ENCODE peak calls at places on chromosomes 12 and 14, in nine cellular contexts. One of them, this sample, is unnamed.

GRCh38 chr12:31507966-31508365 is 83.0 kb downstream of the DENND5B start:
- DNase-seq in astrocyte: peak; percentile 55
- DNase-seq in heart right ventricle: no peak
- DNase-seq in CD8-positive, alpha-beta T cell: no peak
- DNase-seq in mesothelial cell of epicardium: no peak
- DNase-seq in MM.1S: no peak
- DNase-seq in lower leg skin: no peak
- DNase-seq in IMR-90: peak; percentile 70
- DNase-seq in fibroblast of mammary gland: peak; percentile 74
- DNase-seq in this sample: no peak

GRCh38 chr14:105773584-105773983 is 247.2 kb downstream of the TMEM121 start:
- DNase-seq in astrocyte: no peak
- DNase-seq in heart right ventricle: no peak
- DNase-seq in CD8-positive, alpha-beta T cell: no peak
- DNase-seq in mesothelial cell of epicardium: no peak
- DNase-seq in MM.1S: no peak
- DNase-seq in lower leg skin: no peak
- DNase-seq in IMR-90: no peak
- DNase-seq in fibroblast of mammary gland: no peak
- DNase-seq in this sample: no peak

GRCh38 chr14:105241641-105242040 is 6.7 kb upstream of the BTBD6 start:
- DNase-seq in astrocyte: no peak
- DNase-seq in heart right ventricle: no peak
- DNase-seq in CD8-positive, alpha-beta T cell: no peak
- DNase-seq in mesothelial cell of epicardium: no peak
- DNase-seq in MM.1S: no peak
- DNase-seq in lower leg skin: no peak
- DNase-seq in IMR-90: no peak
- DNase-seq in fibroblast of mammary gland: no peak
- DNase-seq in this sample: no peak

GRCh38 chr12:83434600-83434999 is 747.9 kb downstream of the TMTC2 start:
- DNase-seq in astrocyte: no peak
- DNase-seq in heart right ventricle: no peak
- DNase-seq in CD8-positive, alpha-beta T cell: no peak
- DNase-seq in mesothelial cell of epicardium: no peak
- DNase-seq in MM.1S: no peak
- DNase-seq in lower leg skin: no peak
- DNase-seq in IMR-90: no peak
- DNase-seq in fibroblast of mammary gland: no peak
- DNase-seq in this sample: no peak

GRCh38 chr14:95452176-95452889 is 64.1 kb downstream of the SYNE3 start:
- DNase-seq in astrocyte: no peak
- DNase-seq in heart right ventricle: no peak
- DNase-seq in CD8-positive, alpha-beta T cell: no peak
- DNase-seq in mesothelial cell of epicardium: no peak
- DNase-seq in MM.1S: peak; percentile 15
- DNase-seq in lower leg skin: no peak
- DNase-seq in IMR-90: no peak
- DNase-seq in fibroblast of mammary gland: no peak
- DNase-seq in this sample: no peak

GRCh38 chr14:32513571-32514009 is 184.5 kb downstream of the AKAP6 start:
- DNase-seq in astrocyte: no peak
- DNase-seq in heart right ventricle: no peak
- DNase-seq in CD8-positive, alpha-beta T cell: no peak
- DNase-seq in mesothelial cell of epicardium: no peak
- DNase-seq in MM.1S: peak; percentile 7
- DNase-seq in lower leg skin: no peak
- DNase-seq in IMR-90: peak; percentile 15
- DNase-seq in fibroblast of mammary gland: peak; percentile 21
- DNase-seq in this sample: no peak

GRCh38 chr14:80350707-80351106 is 139.4 kb upstream of the DIO2 start:
- DNase-seq in astrocyte: no peak
- DNase-seq in heart right ventricle: no peak
- DNase-seq in CD8-positive, alpha-beta T cell: no peak
- DNase-seq in mesothelial cell of epicardium: no peak
- DNase-seq in MM.1S: no peak
- DNase-seq in lower leg skin: no peak
- DNase-seq in IMR-90: peak; percentile 52
- DNase-seq in fibroblast of mammary gland: peak; percentile 23
- DNase-seq in this sample: no peak

GRCh38 chr14:69887740-69888657 is 8.8 kb downstream of the SMOC1 start:
- DNase-seq in astrocyte: peak; percentile 16
- DNase-seq in heart right ventricle: no peak
- DNase-seq in CD8-positive, alpha-beta T cell: no peak
- DNase-seq in mesothelial cell of epicardium: no peak
- DNase-seq in MM.1S: no peak
- DNase-seq in lower leg skin: no peak
- DNase-seq in IMR-90: peak; percentile 71
- DNase-seq in fibroblast of mammary gland: peak; percentile 89
- DNase-seq in this sample: no peak

GRCh38 chr12:78562358-78563205 is 302.0 kb upstream of the SYT1 start:
- DNase-seq in astrocyte: no peak
- DNase-seq in heart right ventricle: no peak
- DNase-seq in CD8-positive, alpha-beta T cell: no peak
- DNase-seq in mesothelial cell of epicardium: no peak
- DNase-seq in MM.1S: peak; percentile 30
- DNase-seq in lower leg skin: no peak
- DNase-seq in IMR-90: peak; percentile 2
- DNase-seq in fibroblast of mammary gland: peak; percentile 53
- DNase-seq in this sample: no peak

GRCh38 chr14:98174031-98174430 is 1098.0 kb downstream of the BCL11B start:
- DNase-seq in astrocyte: no peak
- DNase-seq in heart right ventricle: no peak
- DNase-seq in CD8-positive, alpha-beta T cell: no peak
- DNase-seq in mesothelial cell of epicardium: no peak
- DNase-seq in MM.1S: peak; percentile 41
- DNase-seq in lower leg skin: no peak
- DNase-seq in IMR-90: no peak
- DNase-seq in fibroblast of mammary gland: no peak
- DNase-seq in this sample: no peak

GRCh38 chr14:54182419-54183040 is 214.3 kb upstream of the CDKN3 start:
- DNase-seq in astrocyte: peak; percentile 81
- DNase-seq in heart right ventricle: no peak
- DNase-seq in CD8-positive, alpha-beta T cell: no peak
- DNase-seq in mesothelial cell of epicardium: no peak
- DNase-seq in MM.1S: no peak
- DNase-seq in lower leg skin: no peak
- DNase-seq in IMR-90: peak; percentile 74
- DNase-seq in fibroblast of mammary gland: peak; percentile 82
- DNase-seq in this sample: no peak

GRCh38 chr14:71665157-71665556 is 267.1 kb upstream of the RGS6 start:
- DNase-seq in astrocyte: peak; percentile 89
- DNase-seq in heart right ventricle: no peak
- DNase-seq in CD8-positive, alpha-beta T cell: no peak
- DNase-seq in mesothelial cell of epicardium: no peak
- DNase-seq in MM.1S: no peak
- DNase-seq in lower leg skin: no peak
- DNase-seq in IMR-90: peak; percentile 89
- DNase-seq in fibroblast of mammary gland: peak; percentile 92
- DNase-seq in this sample: no peak

GRCh38 chr14:64841121-64841611 is 38.5 kb downstream of the SPTB start:
- DNase-seq in astrocyte: peak; percentile 57
- DNase-seq in heart right ventricle: no peak
- DNase-seq in CD8-positive, alpha-beta T cell: no peak
- DNase-seq in mesothelial cell of epicardium: no peak
- DNase-seq in MM.1S: no peak
- DNase-seq in lower leg skin: peak; percentile 46
- DNase-seq in IMR-90: peak; percentile 62
- DNase-seq in fibroblast of mammary gland: peak; percentile 55
- DNase-seq in this sample: no peak

DNA sequence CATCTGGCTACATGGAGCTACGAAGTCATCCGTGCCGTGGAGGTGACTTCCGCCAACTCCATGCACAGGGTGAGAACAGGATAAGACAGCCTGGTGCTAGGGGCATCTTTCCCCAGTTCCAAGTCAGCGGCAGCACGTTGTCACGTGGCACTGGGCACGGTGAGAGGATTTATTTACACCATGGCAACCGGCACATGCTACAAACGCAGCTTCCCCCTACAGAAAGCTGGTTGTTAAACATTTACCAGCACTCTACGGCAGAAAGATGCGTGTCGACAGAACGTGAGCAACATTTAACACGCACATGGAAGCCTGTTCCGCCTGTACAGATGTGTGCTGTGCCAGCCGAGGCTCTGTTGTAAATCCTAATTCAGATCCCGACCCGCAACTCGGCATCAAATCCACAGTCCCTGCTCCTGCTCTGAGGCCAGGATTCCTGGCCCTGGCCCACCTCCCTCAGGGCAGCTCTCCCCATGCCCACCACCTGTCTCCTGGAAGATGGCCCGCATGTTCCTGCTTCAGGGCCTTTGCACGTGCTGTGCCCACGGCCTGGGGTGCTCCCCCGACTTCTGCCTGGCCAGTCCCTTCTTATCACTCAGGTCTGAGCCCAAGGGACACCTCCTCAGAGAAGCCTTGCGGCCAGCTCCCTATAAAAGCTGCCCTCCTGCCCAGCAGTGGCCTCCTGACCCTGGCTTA is 114.1 kb downstream of the RFLNA start:
- DNase-seq in astrocyte: no peak
- DNase-seq in heart right ventricle: no peak
- DNase-seq in CD8-positive, alpha-beta T cell: no peak
- DNase-seq in mesothelial cell of epicardium: no peak
- DNase-seq in MM.1S: no peak
- DNase-seq in lower leg skin: no peak
- DNase-seq in IMR-90: no peak
- DNase-seq in fibroblast of mammary gland: no peak
- DNase-seq in this sample: no peak
- TF ChIP-seq CTCF in astrocyte: no peak
- TF ChIP-seq CTCF in heart right ventricle: no peak
- TF ChIP-seq CTCF in CD8-positive, alpha-beta T cell: no peak
- TF ChIP-seq CTCF in mesothelial cell of epicardium: no peak
- TF ChIP-seq CTCF in MM.1S: no peak
- TF ChIP-seq CTCF in lower leg skin: no peak
- TF ChIP-seq CTCF in IMR-90: no peak
- TF ChIP-seq CTCF in fibroblast of mammary gland: no peak
- TF ChIP-seq CTCF in this sample: no peak

GRCh38 chr12:3262466-3262865 is 185.3 kb downstream of the TSPAN9 start:
- DNase-seq in astrocyte: no peak
- DNase-seq in heart right ventricle: no peak
- DNase-seq in CD8-positive, alpha-beta T cell: no peak
- DNase-seq in mesothelial cell of epicardium: no peak
- DNase-seq in MM.1S: no peak
- DNase-seq in lower leg skin: no peak
- DNase-seq in IMR-90: no peak
- DNase-seq in fibroblast of mammary gland: no peak
- DNase-seq in this sample: no peak

GRCh38 chr12:3263282-3263681 is 186.1 kb downstream of the TSPAN9 start:
- DNase-seq in astrocyte: no peak
- DNase-seq in heart right ventricle: no peak
- DNase-seq in CD8-positive, alpha-beta T cell: no peak
- DNase-seq in mesothelial cell of epicardium: no peak
- DNase-seq in MM.1S: no peak
- DNase-seq in lower leg skin: no peak
- DNase-seq in IMR-90: no peak
- DNase-seq in fibroblast of mammary gland: no peak
- DNase-seq in this sample: no peak

GRCh38 chr12:3259976-3260375 is 182.8 kb downstream of the TSPAN9 start:
- DNase-seq in astrocyte: no peak
- DNase-seq in heart right ventricle: peak; percentile 4
- DNase-seq in CD8-positive, alpha-beta T cell: no peak
- DNase-seq in mesothelial cell of epicardium: no peak
- DNase-seq in MM.1S: no peak
- DNase-seq in lower leg skin: no peak
- DNase-seq in IMR-90: no peak
- DNase-seq in fibroblast of mammary gland: no peak
- DNase-seq in this sample: no peak

GRCh38 chr12:3263939-3264699 is 186.9 kb downstream of the TSPAN9 start:
- DNase-seq in astrocyte: no peak
- DNase-seq in heart right ventricle: peak; percentile 58
- DNase-seq in CD8-positive, alpha-beta T cell: no peak
- DNase-seq in mesothelial cell of epicardium: no peak
- DNase-seq in MM.1S: no peak
- DNase-seq in lower leg skin: no peak
- DNase-seq in IMR-90: no peak
- DNase-seq in fibroblast of mammary gland: no peak
- DNase-seq in this sample: no peak

GRCh38 chr12:3261782-3262359 is 184.7 kb downstream of the TSPAN9 start:
- DNase-seq in astrocyte: no peak
- DNase-seq in heart right ventricle: no peak
- DNase-seq in CD8-positive, alpha-beta T cell: no peak
- DNase-seq in mesothelial cell of epicardium: no peak
- DNase-seq in MM.1S: no peak
- DNase-seq in lower leg skin: no peak
- DNase-seq in IMR-90: peak; percentile 28
- DNase-seq in fibroblast of mammary gland: peak; percentile 41
- DNase-seq in this sample: no peak
- TF ChIP-seq CTCF in astrocyte: no peak
- TF ChIP-seq CTCF in heart right ventricle: no peak
- TF ChIP-seq CTCF in CD8-positive, alpha-beta T cell: no peak
- TF ChIP-seq CTCF in mesothelial cell of epicardium: no peak
- TF ChIP-seq CTCF in MM.1S: peak; percentile 11
- TF ChIP-seq CTCF in lower leg skin: no peak
- TF ChIP-seq CTCF in IMR-90: peak; percentile 3
- TF ChIP-seq CTCF in fibroblast of mammary gland: peak; percentile 16
- TF ChIP-seq CTCF in this sample: peak; percentile 11

GRCh38 chr14:20690848-20691640 is 2.5 kb downstream of the ANG start:
- DNase-seq in astrocyte: peak; percentile 45
- DNase-seq in heart right ventricle: no peak
- DNase-seq in CD8-positive, alpha-beta T cell: peak; percentile 36
- DNase-seq in mesothelial cell of epicardium: no peak
- DNase-seq in MM.1S: peak; percentile 46
- DNase-seq in lower leg skin: no peak
- DNase-seq in IMR-90: peak; percentile 72
- DNase-seq in fibroblast of mammary gland: peak; percentile 79
- DNase-seq in this sample: no peak
- TF ChIP-seq CTCF in astrocyte: peak; percentile 91
- TF ChIP-seq CTCF in heart right ventricle: peak; percentile 85
- TF ChIP-seq CTCF in CD8-positive, alpha-beta T cell: peak; percentile 98
- TF ChIP-seq CTCF in mesothelial cell of epicardium: peak; percentile 73
- TF ChIP-seq CTCF in MM.1S: peak; percentile 62
- TF ChIP-seq CTCF in lower leg skin: no peak
- TF ChIP-seq CTCF in IMR-90: peak; percentile 88
- TF ChIP-seq CTCF in fibroblast of mammary gland: peak; percentile 93
- TF ChIP-seq CTCF in this sample: peak; percentile 88

GRCh38 chr12:107568718-107569117 is 116.9 kb upstream of the PWP1 start:
- DNase-seq in astrocyte: no peak
- DNase-seq in heart right ventricle: no peak
- DNase-seq in CD8-positive, alpha-beta T cell: no peak
- DNase-seq in mesothelial cell of epicardium: no peak
- DNase-seq in MM.1S: no peak
- DNase-seq in lower leg skin: peak; percentile 26
- DNase-seq in IMR-90: peak; percentile 65
- DNase-seq in fibroblast of mammary gland: peak; percentile 54
- DNase-seq in this sample: no peak

GRCh38 chr12:107565551-107565950 is 120.0 kb upstream of the PWP1 start:
- DNase-seq in astrocyte: no peak
- DNase-seq in heart right ventricle: no peak
- DNase-seq in CD8-positive, alpha-beta T cell: no peak
- DNase-seq in mesothelial cell of epicardium: no peak
- DNase-seq in MM.1S: no peak
- DNase-seq in lower leg skin: peak; percentile 60
- DNase-seq in IMR-90: no peak
- DNase-seq in fibroblast of mammary gland: no peak
- DNase-seq in this sample: no peak

GRCh38 chr12:107560906-107561285 is 124.7 kb upstream of the PWP1 start:
- DNase-seq in astrocyte: no peak
- DNase-seq in heart right ventricle: no peak
- DNase-seq in CD8-positive, alpha-beta T cell: no peak
- DNase-seq in mesothelial cell of epicardium: no peak
- DNase-seq in MM.1S: no peak
- DNase-seq in lower leg skin: peak; percentile 58
- DNase-seq in IMR-90: no peak
- DNase-seq in fibroblast of mammary gland: no peak
- DNase-seq in this sample: no peak

GRCh38 chr12:107567871-107568619 is 117.6 kb upstream of the PWP1 start:
- DNase-seq in astrocyte: no peak
- DNase-seq in heart right ventricle: no peak
- DNase-seq in CD8-positive, alpha-beta T cell: no peak
- DNase-seq in mesothelial cell of epicardium: no peak
- DNase-seq in MM.1S: no peak
- DNase-seq in lower leg skin: no peak
- DNase-seq in IMR-90: no peak
- DNase-seq in fibroblast of mammary gland: no peak
- DNase-seq in this sample: no peak

GRCh38 chr12:107564946-107565345 is 120.7 kb upstream of the PWP1 start:
- DNase-seq in astrocyte: no peak
- DNase-seq in heart right ventricle: no peak
- DNase-seq in CD8-positive, alpha-beta T cell: no peak
- DNase-seq in mesothelial cell of epicardium: no peak
- DNase-seq in MM.1S: peak; percentile 24
- DNase-seq in lower leg skin: peak; percentile 46
- DNase-seq in IMR-90: peak; percentile 16
- DNase-seq in fibroblast of mammary gland: peak; percentile 47
- DNase-seq in this sample: no peak
- TF ChIP-seq CTCF in astrocyte: peak; percentile 25
- TF ChIP-seq CTCF in heart right ventricle: peak; percentile 14
- TF ChIP-seq CTCF in CD8-positive, alpha-beta T cell: peak; percentile 36
- TF ChIP-seq CTCF in mesothelial cell of epicardium: no peak
- TF ChIP-seq CTCF in MM.1S: peak; percentile 33
- TF ChIP-seq CTCF in lower leg skin: no peak
- TF ChIP-seq CTCF in IMR-90: no peak
- TF ChIP-seq CTCF in fibroblast of mammary gland: peak; percentile 64
- TF ChIP-seq CTCF in this sample: peak; percentile 26